ENCODE peak calls at places on chromosomes 11 and 22, in four cellular contexts. M is A549, U is H1, Z is HepG2. B is an unnamed sample.

GRCh38 chr11:96215094-96215782 is 127.8 kb downstream of the MAML2 start:
- DNase-seq in Z (no peak), M (peak), U (no peak), B (no peak)

GRCh38 chr11:65417702-65418430 is 4.7 kb upstream of the NEAT1 start:
- DNase-seq in M (no peak), Z (no peak), U (peak), B (peak)

GRCh38 chr11:57219021-57219627 is 17.9 kb downstream of the APLNR start:
- DNase-seq in M (no peak), Z (no peak), U (no peak), B (no peak)

GRCh38 chr11:125193158-125193557 is 28.6 kb downstream of the PKNOX2 start:
- DNase-seq in U (no peak), Z (no peak), M (no peak), B (no peak)

GRCh38 chr11:82606738-82607137 is 126.9 kb downstream of the FAM181B start:
- DNase-seq in U (no peak), Z (no peak), M (no peak), B (no peak)

GRCh38 chr11:90753546-90753945 is 530.7 kb upstream of the CHORDC1 start:
- DNase-seq in M (no peak), U (no peak), Z (no peak), B (no peak)

GRCh38 chr22:32052259-32052658 is 9.2 kb downstream of the SLC5A1 start:
- DNase-seq in U (no peak), Z (no peak), M (no peak), B (no peak)

GRCh38 chr11:12087075-12087775 is 23.2 kb upstream of the MICAL2 start:
- DNase-seq in Z (no peak), U (no peak), M (peak), B (peak)

GRCh38 chr11:30452842-30453241 is 129.9 kb downstream of the ARL14EP start:
- DNase-seq in U (no peak), M (no peak), Z (no peak), B (no peak)

GRCh38 chr11:116412118-116412889 is 360.5 kb downstream of the BUD13 start:
- DNase-seq in Z (peak), M (peak), U (no peak), B (no peak)

GRCh38 chr22:27836181-27836580 is 34.6 kb upstream of the MN1 start:
- DNase-seq in Z (no peak), U (no peak), M (no peak), B (no peak)

GRCh38 chr22:38865201-38866023 is 6.6 kb downstream of the CBX6 start:
- DNase-seq in Z (no peak), M (no peak), U (no peak), B (no peak)

GRCh38 chr11:1073261-1073724 is 1.4 kb upstream of the MUC2 start:
- DNase-seq in M (peak), U (peak), Z (peak), B (no peak)

GRCh38 chr22:44505796-44506354 is 7.8 kb upstream of the RTL6 start:
- DNase-seq in Z (no peak), U (no peak), M (no peak), B (no peak)

GRCh38 chr11:21897203-21897602 is 295.7 kb upstream of the ANO5 start:
- DNase-seq in U (no peak), Z (no peak), M (no peak), B (no peak)

GRCh38 chr11:111412293-111412692 is 33.2 kb upstream of the POU2AF1 start:
- DNase-seq in M (no peak), Z (no peak), U (no peak), B (no peak)

GRCh38 chr22:21947040-21948014 is 5.3 kb downstream of the PPM1F start:
- DNase-seq in M (peak), U (peak), Z (peak), B (peak)

GRCh38 chr22:43479311-43479710 is 67.5 kb downstream of the MPPED1 start:
- DNase-seq in M (no peak), U (no peak), Z (no peak), B (no peak)

GRCh38 chr11:40302669-40303068 is 1156.8 kb downstream of the LRRC4C start:
- DNase-seq in U (no peak), Z (no peak), M (no peak), B (no peak)

GRCh38 chr11:17209939-17210245 is 2.1 kb upstream of the PIK3C2A start:
- DNase-seq in Z (no peak), U (no peak), M (no peak), B (no peak)

GRCh38 chr11:121029813-121030445 is 6.0 kb downstream of the TBCEL start:
- DNase-seq in M (no peak), Z (no peak), U (no peak), B (no peak)

GRCh38 chr11:68216171-68216938 is 3.3 kb upstream of the KMT5B start:
- DNase-seq in M (no peak), Z (no peak), U (no peak), B (no peak)

GRCh38 chr11:114251797-114252327 is 44.3 kb upstream of the NNMT start:
- DNase-seq in M (no peak), Z (no peak), U (no peak), B (peak)

GRCh38 chr11:33307984-33308383 is 50.8 kb downstream of the HIPK3 start:
- DNase-seq in M (no peak), Z (no peak), U (no peak), B (no peak)

GRCh38 chr11:86695391-86695790 is 23.0 kb upstream of the ME3 start:
- DNase-seq in M (no peak), Z (no peak), U (no peak), B (no peak)

GRCh38 chr22:40485813-40486610 is 115.6 kb downstream of the SGSM3 start:
- DNase-seq in M (no peak), U (no peak), Z (no peak), B (no peak)

GRCh38 chr11:43802509-43802908 is 78.1 kb upstream of the ALKBH3 start:
- DNase-seq in M (no peak), Z (peak), U (no peak), B (no peak)

GRCh38 chr22:47552541-47553205 is 790.2 kb downstream of the TBC1D22A start:
- DNase-seq in Z (no peak), U (no peak), M (no peak), B (no peak)

GRCh38 chr11:75346912-75347647 is 4.4 kb downstream of the ARRB1 start:
- DNase-seq in U (no peak), Z (no peak), M (no peak), B (no peak)

GRCh38 chr11:16779436-16779835 is 41.0 kb downstream of the C11orf58 start:
- DNase-seq in Z (no peak), M (peak), U (no peak), B (peak)

GRCh38 chr11:93700830-93701229 is 39.3 kb downstream of the CEP295 start:
- DNase-seq in Z (no peak), U (no peak), M (no peak), B (no peak)

GRCh38 chr11:116170526-116171120 is 602.2 kb downstream of the BUD13 start:
- DNase-seq in Z (peak), M (no peak), U (peak), B (no peak)

GRCh38 chr11:73223998-73224730 is 6.1 kb downstream of the P2RY2 start:
- DNase-seq in Z (no peak), U (no peak), M (no peak), B (peak)

GRCh38 chr11:123122341-123122740 is 60.4 kb upstream of the HSPA8 start:
- DNase-seq in M (peak), Z (no peak), U (no peak), B (no peak)

GRCh38 chr22:20423636-20424511 is 13.8 kb downstream of the SCARF2 start:
- DNase-seq in Z (peak), U (no peak), M (no peak), B (no peak)

GRCh38 chr22:46549971-46550641 is 12.7 kb upstream of the CELSR1 start:
- DNase-seq in Z (no peak), U (no peak), M (no peak), B (no peak)

GRCh38 chr11:47797633-47798032 is 30.5 kb upstream of the FNBP4 start:
- DNase-seq in U (no peak), M (no peak), Z (no peak), B (no peak)

GRCh38 chr11:47786373-47786772 is 19.2 kb upstream of the FNBP4 start:
- DNase-seq in U (no peak), Z (no peak), M (no peak), B (peak)

GRCh38 chr11:47788181-47788580 is 21.0 kb upstream of the FNBP4 start:
- DNase-seq in U (no peak), Z (no peak), M (no peak), B (no peak)

GRCh38 chr11:47791774-47792173 is 24.6 kb upstream of the FNBP4 start:
- DNase-seq in Z (no peak), U (no peak), M (no peak), B (no peak)
- TF ChIP-seq RNF2 in Z (no peak), U (no peak), M (no peak), B (no peak)

DNA sequence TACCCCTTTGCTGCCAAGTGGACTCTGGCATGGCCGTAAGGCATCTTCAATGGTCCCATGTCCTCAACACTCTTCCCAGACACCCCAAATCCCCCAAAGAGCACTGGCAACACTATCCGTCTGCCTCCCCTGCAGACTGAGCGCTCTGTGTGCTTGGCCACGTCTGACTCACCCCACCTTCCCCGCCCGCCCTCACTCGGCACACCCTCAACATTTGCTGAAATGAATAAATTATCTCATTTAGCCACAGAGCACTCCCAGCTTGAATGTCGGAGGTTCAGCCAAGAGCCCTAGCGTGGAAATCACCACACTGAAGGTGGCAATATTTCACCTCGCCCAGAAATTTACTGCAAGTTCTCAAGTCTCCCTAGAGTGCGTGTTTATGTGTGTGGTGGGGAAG is 46.5 kb upstream of the TCF20 start:
- DNase-seq in Z (no peak), M (no peak), U (no peak), B (peak)
- TF ChIP-seq JUN in Z (no peak), M (no peak), U (no peak), B (no peak)

GRCh38 chr11:8699903-8700302 is 17.3 kb downstream of the RPL27A start:
- DNase-seq in Z (peak), M (no peak), U (no peak), B (no peak)
- TF ChIP-seq RNF2 in Z (no peak), M (no peak), U (no peak), B (no peak)

GRCh38 chr11:31805037-31805628 is 6.0 kb downstream of the PAX6 start:
- DNase-seq in U (peak), M (no peak), Z (no peak), B (no peak)

GRCh38 chr11:31805629-31806185 is 5.4 kb downstream of the PAX6 start:
- DNase-seq in M (no peak), U (no peak), Z (no peak), B (no peak)

GRCh38 chr11:31806944-31807790 is 4.0 kb downstream of the PAX6 start:
- DNase-seq in U (peak), Z (no peak), M (no peak), B (no peak)

GRCh38 chr11:31807791-31808074 is 3.4 kb downstream of the PAX6 start:
- DNase-seq in M (no peak), U (no peak), Z (no peak), B (no peak)

GRCh38 chr11:31806186-31806943 is 4.8 kb downstream of the PAX6 start:
- DNase-seq in U (no peak), Z (no peak), M (no peak), B (no peak)
- TF ChIP-seq JUN in U (no peak), Z (no peak), M (no peak), B (no peak)

GRCh38 chr11:76885390-76886097 is 24.8 kb downstream of the ACER3 start:
- DNase-seq in U (no peak), M (peak), Z (no peak), B (no peak)
- TF ChIP-seq RNF2 in U (no peak), M (no peak), Z (no peak), B (no peak)

DNA sequence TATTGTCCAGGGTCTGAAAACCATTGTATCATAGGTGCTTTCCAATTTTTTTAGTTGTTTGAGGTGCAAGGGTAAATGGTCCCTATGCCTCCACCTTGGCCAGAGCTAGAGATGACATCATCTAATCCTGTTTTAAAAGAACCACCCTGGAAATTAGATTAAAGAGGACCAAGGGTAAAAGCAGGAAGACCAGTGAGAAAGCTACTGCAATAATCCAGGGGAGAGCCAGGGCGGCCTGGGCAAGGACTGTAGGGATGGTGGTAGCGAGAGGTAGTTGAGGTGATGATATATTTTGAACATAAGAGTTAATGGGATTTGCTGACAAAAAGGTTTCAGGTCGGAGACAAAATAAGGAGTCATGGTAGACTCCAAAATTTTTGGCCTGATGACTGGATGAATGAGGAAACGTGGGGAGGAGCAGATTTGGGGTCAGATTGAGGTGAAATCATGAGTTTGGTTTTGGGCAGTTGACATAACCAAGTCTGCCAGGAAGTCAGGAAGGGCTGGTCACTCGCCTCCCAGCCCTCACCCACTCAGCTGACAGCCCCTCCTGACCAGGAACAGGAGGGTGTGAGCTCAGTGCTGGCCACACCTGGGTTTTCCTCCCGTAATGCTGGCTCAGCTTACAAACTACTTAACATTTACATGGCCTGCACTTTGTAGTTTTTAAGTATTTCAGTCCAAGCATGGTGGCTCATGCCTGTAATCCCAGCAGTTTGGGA is 23.0 kb downstream of the SCN4B start:
- DNase-seq in U (no peak), M (no peak), Z (no peak), B (no peak)
- TF ChIP-seq JUN in U (no peak), M (no peak), Z (no peak), B (no peak)

GRCh38 chr11:117972044-117972443 is 14.2 kb upstream of the IL10RA start:
- DNase-seq in Z (no peak), U (no peak), M (no peak), B (no peak)

GRCh38 chr11:117972589-117973445 is 13.4 kb upstream of the IL10RA start:
- DNase-seq in M (peak), Z (no peak), U (no peak), B (no peak)

GRCh38 chr11:117970400-117971024 is 15.7 kb upstream of the IL10RA start:
- DNase-seq in M (no peak), U (no peak), Z (no peak), B (no peak)

GRCh38 chr11:117976445-117976844 is 9.7 kb upstream of the IL10RA start:
- DNase-seq in U (no peak), Z (no peak), M (no peak), B (no peak)

GRCh38 chr11:117973446-117973922 is 12.7 kb upstream of the IL10RA start:
- DNase-seq in U (no peak), Z (no peak), M (no peak), B (no peak)
- TF ChIP-seq RNF2 in U (no peak), Z (no peak), M (no peak), B (no peak)

DNA sequence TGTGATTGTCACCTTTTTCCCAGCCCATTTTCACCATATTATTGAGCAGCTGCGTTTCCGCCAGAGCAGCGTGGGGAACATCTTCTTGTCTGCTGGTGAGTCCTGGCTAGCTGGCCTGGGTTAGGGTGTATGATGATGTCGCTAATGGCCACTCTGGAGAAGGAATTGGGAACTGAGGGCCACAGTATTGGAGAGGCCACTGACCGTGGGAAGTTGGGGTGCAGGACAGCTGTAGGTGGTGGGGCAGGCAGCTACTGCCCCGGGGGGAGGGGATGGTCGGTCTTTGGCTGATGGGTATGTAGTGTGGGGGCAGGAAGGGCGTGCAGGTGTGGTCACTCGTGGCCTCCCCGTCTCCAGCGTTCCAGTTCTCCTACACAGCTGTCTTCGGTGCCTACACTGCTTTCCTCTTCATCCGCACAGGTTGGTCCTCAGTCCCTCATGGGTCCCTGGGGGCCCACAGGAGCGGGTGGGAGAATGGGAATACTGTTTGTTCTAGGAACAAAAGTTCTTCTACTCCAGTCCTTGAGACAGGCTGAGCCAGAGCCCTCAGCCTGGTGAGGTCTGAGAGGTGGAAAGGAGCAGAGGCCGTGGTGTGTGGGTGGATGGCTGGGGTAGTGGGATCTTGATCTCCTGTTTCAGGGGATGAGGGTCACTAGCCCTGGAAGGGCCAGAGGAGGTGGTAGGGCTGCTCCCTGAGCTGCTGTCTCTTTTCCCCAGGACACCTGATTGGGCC is 2.1 kb downstream of the RCE1 start:
- DNase-seq in Z (no peak), M (no peak), U (no peak), B (no peak)
- TF ChIP-seq JUN in Z (no peak), M (no peak), U (no peak), B (no peak)

GRCh38 chr11:119169272-119169719 is 771 bp downstream of the NLRX1 start:
- DNase-seq in M (peak), U (peak), Z (peak), B (no peak)
- TF ChIP-seq RNF2 in M (no peak), U (no peak), Z (no peak), B (no peak)

GRCh38 chr22:36923458-36923784 is 10.0 kb downstream of the CSF2RB start:
- DNase-seq in M (no peak), U (no peak), Z (no peak), B (no peak)

GRCh38 chr22:36922752-36923457 is 9.5 kb downstream of the CSF2RB start:
- DNase-seq in U (no peak), M (no peak), Z (no peak), B (no peak)

GRCh38 chr22:36921309-36922096 is 8.1 kb downstream of the CSF2RB start:
- DNase-seq in M (no peak), Z (no peak), U (no peak), B (no peak)

GRCh38 chr22:36924151-36924698 is 10.8 kb downstream of the CSF2RB start:
- DNase-seq in Z (no peak), M (no peak), U (no peak), B (no peak)

DNA sequence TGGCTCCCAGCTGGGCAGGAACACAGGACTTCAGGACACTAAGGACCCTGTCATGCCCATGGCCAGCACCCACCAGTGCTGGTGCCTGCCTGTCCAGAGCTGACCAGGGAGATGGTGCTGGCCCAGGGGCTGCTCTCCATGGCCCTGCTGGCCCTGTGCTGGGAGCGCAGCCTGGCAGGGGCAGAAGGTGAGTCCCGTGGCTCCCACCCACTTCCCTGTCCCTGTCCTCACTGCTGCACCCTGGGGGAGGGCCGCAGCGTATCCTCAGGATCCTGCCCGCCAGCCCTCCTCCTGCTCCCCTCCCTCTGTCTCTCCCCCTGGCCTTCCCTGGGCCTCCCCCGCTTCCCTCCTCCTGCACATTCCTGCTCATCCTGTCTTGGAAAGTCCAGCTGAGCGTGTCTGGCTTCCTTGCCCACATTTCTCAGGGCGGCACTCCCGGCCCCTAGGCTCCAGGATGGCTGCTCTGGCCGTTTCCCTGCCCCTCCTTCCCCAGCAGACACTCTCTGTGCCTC is 8.7 kb downstream of the CSF2RB start:
- DNase-seq in U (no peak), Z (no peak), M (no peak), B (no peak)
- TF ChIP-seq JUN in U (no peak), Z (no peak), M (no peak), B (no peak)